ENCODE peak calls at places on chromosomes 16 and 17, in five cellular contexts. O, U, Y, D and B are unnamed samples.

GRCh38 chr16:85278851-85279250 is 166.6 kb upstream of the CIBAR2 start:
- DNase-seq in O (no peak), U (no peak), Y (no peak), D (no peak), B (no peak)

GRCh38 chr16:28572659-28573510 is 19.2 kb downstream of the SGF29 start:
- DNase-seq in Y (no peak), D (no peak), O (peak), U (no peak), B (no peak)

GRCh38 chr17:12256380-12256995 is 235.8 kb downstream of the MAP2K4 start:
- DNase-seq in O (peak), Y (peak), D (peak), U (peak), B (peak)

GRCh38 chr17:67569873-67570272 is 147.9 kb upstream of the NOL11 start:
- DNase-seq in U (no peak), D (no peak), Y (no peak), O (no peak), B (no peak)

GRCh38 chr17:34527908-34528470 is 51.4 kb upstream of the TMEM132E start:
- DNase-seq in D (peak), O (peak), U (no peak), Y (peak), B (no peak)

GRCh38 chr16:86089986-86090385 is 191.0 kb downstream of the IRF8 start:
- DNase-seq in U (no peak), O (no peak), D (no peak), Y (no peak), B (no peak)

GRCh38 chr16:4306439-4307214 is 9.2 kb upstream of the GLIS2 start:
- DNase-seq in O (peak), Y (peak), D (no peak), U (no peak), B (no peak)

GRCh38 chr17:39700148-39700987 is 504 bp downstream of the ERBB2 start:
- DNase-seq in U (no peak), O (peak), Y (no peak), D (no peak), B (no peak)

GRCh38 chr17:79075433-79075805 is 795 bp downstream of the ENGASE start:
- DNase-seq in D (no peak), Y (no peak), O (peak), U (no peak), B (no peak)

GRCh38 chr16:27819881-27820610 is 243.5 kb downstream of the GSG1L start:
- DNase-seq in U (no peak), D (no peak), O (no peak), Y (no peak), B (no peak)

GRCh38 chr16:65634291-65634690 is 512.4 kb upstream of the CDH11 start:
- DNase-seq in Y (peak), D (no peak), U (no peak), O (peak), B (no peak)

GRCh38 chr17:81870155-81870977 is 771 bp downstream of the ARHGDIA start:
- DNase-seq in U (no peak), O (peak), D (peak), Y (peak), B (no peak)

GRCh38 chr17:51428668-51429486 is 168.5 kb downstream of the UTP18 start:
- DNase-seq in Y (no peak), U (no peak), O (no peak), D (no peak), B (no peak)

GRCh38 chr17:38742431-38743308 is 5.5 kb downstream of the PCGF2 start:
- DNase-seq in Y (peak), D (no peak), O (no peak), U (peak), B (no peak)

GRCh38 chr17:17722081-17722905 is 41.0 kb downstream of the RAI1 start:
- DNase-seq in O (peak), U (no peak), Y (peak), D (no peak), B (no peak)

GRCh38 chr16:50699345-50700159 is 6.1 kb downstream of the NOD2 start:
- DNase-seq in D (no peak), O (no peak), Y (no peak), U (peak), B (no peak)

GRCh38 chr16:89860747-89861304 is 12.6 kb upstream of the TCF25 start:
- DNase-seq in O (peak), U (peak), D (peak), Y (peak), B (peak)

GRCh38 chr17:64599187-64599676 is 62.9 kb downstream of the SMURF2 start:
- DNase-seq in U (no peak), D (peak), O (peak), Y (no peak), B (no peak)

GRCh38 chr17:50906443-50906842 is 40.3 kb upstream of the TOB1 start:
- DNase-seq in Y (no peak), D (no peak), O (no peak), U (no peak), B (no peak)

GRCh38 chr16:29862383-29862883 is 593 bp downstream of the CDIPT start:
- DNase-seq in Y (peak), U (no peak), D (no peak), O (peak), B (no peak)

GRCh38 chr16:8070501-8070900 is 519.8 kb downstream of the TMEM114 start:
- DNase-seq in D (no peak), Y (no peak), U (no peak), O (no peak), B (no peak)

GRCh38 chr16:87464691-87465300 is 28.0 kb downstream of the ZCCHC14 start:
- DNase-seq in O (no peak), U (no peak), D (peak), Y (peak), B (no peak)

GRCh38 chr17:64653325-64653984 is 8.7 kb downstream of the SMURF2 start:
- DNase-seq in O (no peak), D (no peak), U (no peak), Y (no peak), B (no peak)

GRCh38 chr16:58102665-58103427 is 26.3 kb downstream of the CFAP20 start:
- DNase-seq in U (no peak), O (no peak), D (no peak), Y (no peak), B (no peak)

GRCh38 chr17:63546308-63547082 is 3.8 kb upstream of the DCAF7 start:
- DNase-seq in U (no peak), D (no peak), Y (no peak), O (no peak), B (no peak)

GRCh38 chr16:50884066-50884860 is 142.4 kb downstream of the CYLD start:
- DNase-seq in Y (peak), D (peak), O (peak), U (peak), B (no peak)

GRCh38 chr17:78356163-78356713 is 3.6 kb downstream of the SOCS3 start:
- DNase-seq in Y (no peak), D (peak), U (no peak), O (peak), B (no peak)

GRCh38 chr17:73914536-73915274 is 270.5 kb upstream of the SDK2 start:
- DNase-seq in D (no peak), O (no peak), Y (no peak), U (no peak), B (no peak)

GRCh38 chr16:58201163-58201562 is 3.3 kb upstream of the CSNK2A2 start:
- DNase-seq in Y (no peak), O (peak), U (no peak), D (no peak), B (no peak)

GRCh38 chr17:73585583-73585982 is 58.7 kb downstream of the SDK2 start:
- DNase-seq in D (no peak), Y (no peak), U (no peak), O (peak), B (no peak)

GRCh38 chr16:1613728-1614225 is 1.6 kb downstream of the CRAMP1 start:
- DNase-seq in U (no peak), Y (no peak), D (peak), O (no peak), B (no peak)

GRCh38 chr16:63289834-63290460 is 1253.7 kb upstream of the CDH8 start:
- DNase-seq in D (peak), Y (peak), O (peak), U (peak), B (no peak)

GRCh38 chr17:50147841-50148225 is 2.6 kb downstream of the PPP1R9B start:
- DNase-seq in Y (peak), O (no peak), D (no peak), U (peak), B (no peak)

GRCh38 chr16:813204-813915 is 12.8 kb upstream of the GNG13 start:
- DNase-seq in O (peak), D (peak), Y (peak), U (peak), B (no peak)

GRCh38 chr17:10649031-10649430 is 8.1 kb downstream of the MYH3 start:
- DNase-seq in U (no peak), D (no peak), O (no peak), Y (no peak), B (no peak)
- TF ChIP-seq REST in U (no peak), D (no peak), O (no peak), Y (no peak), B (no peak)

DNA sequence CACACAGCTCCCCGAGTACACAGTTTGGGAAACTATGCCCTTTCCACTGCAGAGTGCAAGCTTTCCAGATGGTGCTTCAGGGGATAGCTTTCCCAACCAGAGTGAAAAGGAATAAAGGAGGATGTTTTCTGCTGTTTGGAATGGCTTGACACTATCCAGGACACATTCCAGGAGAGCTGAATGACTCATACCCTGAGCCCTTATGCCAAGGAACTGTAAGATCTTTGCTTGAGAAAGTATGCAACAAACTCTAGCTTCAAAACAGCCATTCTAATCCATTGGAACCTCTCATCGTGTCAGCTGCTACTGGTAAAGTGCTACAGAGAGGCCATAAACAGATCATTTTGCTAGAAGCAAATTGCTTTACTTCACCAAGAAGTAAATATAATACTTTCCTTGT is 33.6 kb downstream of the ANKFY1 start:
- DNase-seq in O (peak), Y (no peak), U (no peak), D (no peak), B (peak)
- TF ChIP-seq POLR2AphosphoS5 in O (no peak), Y (peak), U (no peak), D (no peak), B (no peak)

GRCh38 chr17:45320349-45320930 is 3.6 kb upstream of the MAP3K14 start:
- DNase-seq in Y (no peak), D (no peak), U (no peak), O (no peak), B (no peak)
- TF ChIP-seq REST in Y (no peak), D (no peak), U (no peak), O (no peak), B (no peak)

DNA sequence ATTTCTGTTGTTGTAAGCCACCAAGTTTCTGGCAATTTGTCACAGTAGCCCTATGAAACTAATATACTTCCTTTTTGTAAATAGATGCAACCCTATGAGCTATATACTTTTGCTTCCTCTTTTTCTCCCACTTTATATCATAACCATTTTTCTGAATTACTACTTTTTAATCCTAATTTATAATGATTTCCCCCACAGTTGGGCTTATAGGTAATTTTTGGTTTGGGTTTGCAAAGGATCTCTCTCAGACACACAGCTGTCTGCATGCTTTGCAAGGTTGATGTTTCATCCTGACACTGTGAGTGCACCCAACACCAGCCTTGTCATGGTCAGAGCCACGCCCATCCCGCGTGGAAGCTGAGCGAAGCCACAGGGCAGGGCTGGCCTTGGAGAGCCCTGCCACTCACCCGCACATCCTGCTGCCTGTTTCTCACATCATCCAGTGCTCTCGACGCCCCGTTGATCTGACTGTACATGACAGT is 5.7 kb downstream of the TRIM25 start:
- DNase-seq in U (no peak), D (peak), O (no peak), Y (no peak), B (no peak)
- TF ChIP-seq POLR2AphosphoS5 in U (no peak), D (no peak), O (no peak), Y (no peak), B (no peak)